ENCODE peak calls at places on chromosomes 1 and 21, in four cellular contexts. One of them, this sample, is unnamed.

GRCh38 chr1:152013664-152014237 is 20.1 kb upstream of the S100A10 start:
- DNase-seq in HAP-1: peak
- DNase-seq in HCT116: no peak
- DNase-seq in left cardiac atrium: no peak
- DNase-seq in this sample: no peak

GRCh38 chr1:31199301-31199790 is 40.3 kb downstream of the NKAIN1 start:
- DNase-seq in HAP-1: no peak
- DNase-seq in left cardiac atrium: no peak
- DNase-seq in HCT116: no peak
- DNase-seq in this sample: no peak

GRCh38 chr1:161816201-161816600 is 50.1 kb downstream of the ATF6 start:
- DNase-seq in HCT116: no peak
- DNase-seq in HAP-1: no peak
- DNase-seq in left cardiac atrium: no peak
- DNase-seq in this sample: no peak

GRCh38 chr1:15559189-15559815 is 25.5 kb downstream of the AGMAT start:
- DNase-seq in HCT116: no peak
- DNase-seq in left cardiac atrium: no peak
- DNase-seq in HAP-1: no peak
- DNase-seq in this sample: no peak

GRCh38 chr1:36517415-36517814 is 34.7 kb upstream of the CSF3R start:
- DNase-seq in left cardiac atrium: no peak
- DNase-seq in HCT116: no peak
- DNase-seq in HAP-1: no peak
- DNase-seq in this sample: no peak

GRCh38 chr1:45911634-45912033 is 108.2 kb downstream of the MAST2 start:
- DNase-seq in HCT116: no peak
- DNase-seq in left cardiac atrium: no peak
- DNase-seq in HAP-1: no peak
- DNase-seq in this sample: no peak

GRCh38 chr1:72526926-72527325 is 244.6 kb upstream of the NEGR1 start:
- DNase-seq in HAP-1: no peak
- DNase-seq in left cardiac atrium: no peak
- DNase-seq in HCT116: no peak
- DNase-seq in this sample: no peak

GRCh38 chr1:158527190-158527815 is 26.9 kb downstream of the OR6Y1 start:
- DNase-seq in HAP-1: no peak
- DNase-seq in left cardiac atrium: no peak
- DNase-seq in HCT116: no peak
- DNase-seq in this sample: peak

GRCh38 chr1:19654386-19654785 is 10.3 kb downstream of the NBL1 start:
- DNase-seq in HAP-1: no peak
- DNase-seq in HCT116: no peak
- DNase-seq in left cardiac atrium: no peak
- DNase-seq in this sample: no peak

GRCh38 chr21:19130379-19131028 is 726.9 kb upstream of the TMPRSS15 start:
- DNase-seq in left cardiac atrium: no peak
- DNase-seq in HCT116: no peak
- DNase-seq in HAP-1: no peak
- DNase-seq in this sample: no peak

This sample was measured in NT2/D1.